ENCODE peak calls at places on chromosome 7, in four cellular contexts. L is ovary, I is A549, O is stomach. D is an unnamed sample.

GRCh38 chr7:31204066-31204465 is 136.5 kb downstream of the NEUROD6 start:
- DNase-seq in I (no peak), O (no peak), L (no peak), D (no peak)

GRCh38 chr7:25647007-25647406 is 418.7 kb upstream of the NPVF start:
- DNase-seq in I (no peak), L (no peak), O (no peak), D (peak; percentile 26)

GRCh38 chr7:118648002-118648401 is 423.5 kb downstream of the ANKRD7 start:
- DNase-seq in O (no peak), L (no peak), I (no peak), D (no peak)

GRCh38 chr7:101598981-101599681 is 30.0 kb downstream of the MYL10 start:
- DNase-seq in O (no peak), I (no peak), L (no peak), D (no peak)

GRCh38 chr7:43522406-43523156 is 60.3 kb upstream of the STK17A start:
- DNase-seq in L (no peak), O (no peak), I (no peak), D (peak; percentile 85)

GRCh38 chr7:35551682-35552081 is 143.3 kb downstream of the HERPUD2 start:
- DNase-seq in L (no peak), I (no peak), O (no peak), D (no peak)

GRCh38 chr7:79681454-79681853 is 228.0 kb upstream of the MAGI2 start:
- DNase-seq in L (no peak), I (no peak), O (no peak), D (no peak)

GRCh38 chr7:28748934-28749584 is 209.1 kb downstream of the TRIL start:
- DNase-seq in L (no peak), O (no peak), I (peak; percentile 50), D (no peak)

GRCh38 chr7:12941512-12941911 is 254.1 kb downstream of the ARL4A start:
- DNase-seq in O (no peak), L (no peak), I (no peak), D (no peak)

GRCh38 chr7:934469-935320 is 19.8 kb downstream of the ADAP1 start:
- DNase-seq in I (no peak), O (no peak), L (no peak), D (no peak)

GRCh38 chr7:114175140-114175539 is 239.5 kb upstream of the FOXP2 start:
- DNase-seq in L (no peak), I (no peak), O (no peak), D (no peak)

GRCh38 chr7:150410680-150411346 is 31.7 kb downstream of the ZNF775 start:
- DNase-seq in L (no peak), O (no peak), I (no peak), D (no peak)

GRCh38 chr7:129741011-129741410 is 129.5 kb downstream of the NRF1 start:
- DNase-seq in L (no peak), I (no peak), O (no peak), D (no peak)

GRCh38 chr7:69661342-69661741 is 63.1 kb downstream of the AUTS2 start:
- DNase-seq in O (no peak), I (no peak), L (no peak), D (no peak)

GRCh38 chr7:130893441-130893894 is 159.5 kb upstream of the KLF14 start:
- DNase-seq in L (no peak), I (peak; percentile 56), O (no peak), D (no peak)

GRCh38 chr7:21526007-21526406 is 16.8 kb upstream of the DNAH11 start:
- DNase-seq in I (peak; percentile 16), L (no peak), O (no peak), D (no peak)

GRCh38 chr7:50336909-50337703 is 32.6 kb downstream of the IKZF1 start:
- DNase-seq in L (no peak), I (no peak), O (no peak), D (no peak)

GRCh38 chr7:128060018-128060417 is 28.8 kb upstream of the LRRC4 start:
- DNase-seq in I (no peak), L (no peak), O (no peak), D (no peak)

GRCh38 chr7:13800694-13801448 is 188.6 kb downstream of the ETV1 start:
- DNase-seq in I (no peak), L (no peak), O (peak; percentile 42), D (no peak)

GRCh38 chr7:28136885-28137284 is 43.7 kb downstream of the JAZF1 start:
- DNase-seq in I (no peak), O (no peak), L (no peak), D (no peak)

GRCh38 chr7:127390817-127391590 is 1.5 kb downstream of the ZNF800 start:
- DNase-seq in L (no peak), I (no peak), O (no peak), D (no peak)

GRCh38 chr7:93316730-93317129 is 84.6 kb downstream of the VPS50 start:
- DNase-seq in L (no peak), I (no peak), O (no peak), D (no peak)

GRCh38 chr7:158616050-158616449 is 28.4 kb upstream of the PTPRN2 start:
- DNase-seq in I (no peak), O (no peak), L (no peak), D (no peak)

GRCh38 chr7:135213831-135214230 is 2.5 kb upstream of the WDR91 start:
- DNase-seq in O (no peak), L (no peak), I (no peak), D (no peak)

GRCh38 chr7:135147899-135148721 is at the start of gene TMEM140:
- DNase-seq in O (peak; percentile 64), I (peak; percentile 56), L (peak; percentile 57), D (no peak)

GRCh38 chr7:61576-62360 is 130.6 kb upstream of the FAM20C start:
- DNase-seq in L (no peak), I (no peak), O (no peak), D (no peak)

GRCh38 chr7:76296743-76297740 is 5.4 kb upstream of the HSPB1 start:
- DNase-seq in L (peak; percentile 81), O (peak; percentile 83), I (peak; percentile 69), D (no peak)

GRCh38 chr7:29951206-29951605 is 38.4 kb downstream of the SCRN1 start:
- DNase-seq in L (no peak), I (no peak), O (no peak), D (no peak)

GRCh38 chr7:39510738-39511372 is 55.3 kb upstream of the YAE1 start:
- DNase-seq in L (no peak), O (no peak), I (no peak), D (peak; percentile 37)

GRCh38 chr7:66187894-66188293 is 17.2 kb upstream of the TPST1 start:
- DNase-seq in L (no peak), I (no peak), O (no peak), D (no peak)

GRCh38 chr7:67209256-67209655 is 212.6 kb downstream of the TYW1 start:
- DNase-seq in I (no peak), L (no peak), O (no peak), D (no peak)

GRCh38 chr7:53466396-53466795 is 431.0 kb downstream of the POM121L12 start:
- DNase-seq in O (no peak), L (no peak), I (no peak), D (no peak)

GRCh38 chr7:45324683-45325237 is 167.2 kb downstream of the RAMP3 start:
- DNase-seq in I (no peak), O (no peak), L (no peak), D (no peak)

GRCh38 chr7:90570373-90570959 is 25.7 kb upstream of the CDK14 start:
- DNase-seq in L (no peak), O (no peak), I (no peak), D (no peak)

GRCh38 chr7:47405921-47406765 is 175.8 kb downstream of the TNS3 start:
- DNase-seq in L (peak; percentile 62), I (peak; percentile 49), O (peak; percentile 93), D (no peak)

GRCh38 chr7:30842542-30843451 is 68.9 kb upstream of the AQP1 start:
- DNase-seq in I (no peak), O (no peak), L (no peak), D (no peak)

GRCh38 chr7:103918928-103919868 is 70.3 kb downstream of the RELN start:
- DNase-seq in O (no peak), L (no peak), I (no peak), D (no peak)

GRCh38 chr7:103921692-103922091 is 67.8 kb downstream of the RELN start:
- DNase-seq in L (no peak), O (no peak), I (no peak), D (no peak)

GRCh38 chr7:103914147-103914899 is 75.1 kb downstream of the RELN start:
- DNase-seq in O (no peak), L (no peak), I (no peak), D (no peak)

GRCh38 chr7:103912906-103913610 is 76.4 kb downstream of the RELN start:
- DNase-seq in O (no peak), I (no peak), L (no peak), D (no peak)

GRCh38 chr7:103915958-103916357 is 73.5 kb downstream of the RELN start:
- DNase-seq in I (peak; percentile 4), L (no peak), O (no peak), D (no peak)
- TF ChIP-seq EP300 in I (no peak), L (no peak), O (no peak), D (no peak)

GRCh38 chr7:16189026-16189715 is 232.2 kb downstream of the CRPPA start:
- DNase-seq in I (no peak), O (no peak), L (no peak), D (no peak)

DNA sequence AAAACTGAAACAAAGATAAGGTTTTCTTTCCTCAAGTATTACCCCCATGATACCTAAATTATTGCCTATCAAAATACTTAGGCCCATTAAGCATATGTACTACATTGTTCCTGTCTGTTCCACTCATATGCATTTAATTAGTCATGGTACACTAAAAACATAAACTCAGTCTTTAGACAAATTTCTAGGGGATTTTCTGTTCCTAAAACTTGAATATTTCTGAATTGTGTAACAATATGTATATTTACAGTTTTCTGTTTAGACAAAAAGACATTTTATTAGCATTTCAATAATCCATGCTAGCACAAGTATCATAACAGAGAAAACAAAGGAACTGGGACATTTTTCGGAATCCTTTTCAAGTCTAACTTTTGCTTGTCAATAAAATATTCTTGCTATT is 234.2 kb downstream of the CRPPA start:
- DNase-seq in I (no peak), L (no peak), O (no peak), D (no peak)
- H3K27ac ChIP-seq in I (no peak overlapping the region), L (no peak overlapping the region), O (no peak overlapping the region), D (no peak overlapping the region)

GRCh38 chr7:8130663-8131062 is 131.3 kb downstream of the ICA1 start:
- DNase-seq in L (no peak), I (no peak), O (no peak), D (no peak)

GRCh38 chr7:8126768-8127167 is 135.2 kb downstream of the ICA1 start:
- DNase-seq in L (no peak), O (no peak), I (no peak), D (no peak)

GRCh38 chr7:8131694-8132605 is 130.0 kb downstream of the ICA1 start:
- DNase-seq in L (no peak), O (no peak), I (no peak), D (no peak)

GRCh38 chr7:8128457-8129322 is 133.3 kb downstream of the ICA1 start:
- DNase-seq in I (no peak), L (no peak), O (no peak), D (no peak)

GRCh38 chr7:8129323-8129659 is 132.7 kb downstream of the ICA1 start:
- DNase-seq in I (no peak), O (no peak), L (no peak), D (no peak)
- TF ChIP-seq EP300 in I (no peak), O (no peak), L (no peak), D (no peak)

GRCh38 chr7:140497241-140497769 is 18.0 kb upstream of the MKRN1 start:
- DNase-seq in O (no peak), I (no peak), L (no peak), D (no peak)

GRCh38 chr7:140489021-140489349 is 9.7 kb upstream of the MKRN1 start:
- DNase-seq in I (no peak), O (no peak), L (no peak), D (no peak)

GRCh38 chr7:140495514-140496097 is 16.3 kb upstream of the MKRN1 start:
- DNase-seq in O (no peak), I (no peak), L (no peak), D (no peak)

GRCh38 chr7:140494877-140495276 is 15.6 kb upstream of the MKRN1 start:
- DNase-seq in I (no peak), L (no peak), O (no peak), D (no peak)
- H3K27ac ChIP-seq in I (no peak overlapping the region), L (no peak overlapping the region), O (no peak overlapping the region), D (no peak overlapping the region)